ENCODE peak calls at places on chromosomes 5 and 9, in eight cellular contexts. D is Calu3; Q is GM06990; N is AG04450; Z is spleen; B is fibroblast of mammary gland; S is CD4-positive, alpha-beta T cell; G is right lobe of liver. I is an unnamed sample.

GRCh38 chr5:157175071-157175612 is 5.5 kb upstream of the ITK start:
- DNase-seq in G (no peak), Z (no peak), N (no peak), D (no peak), S (no peak), Q (no peak), B (no peak), I (no peak)

GRCh38 chr5:154757647-154758406 is 2.6 kb downstream of the LARP1 start:
- DNase-seq in D (peak), S (no peak), B (peak), Q (no peak), Z (no peak), G (no peak), N (no peak), I (no peak)

GRCh38 chr5:123545506-123545905 is 33.5 kb downstream of the CSNK1G3 start:
- DNase-seq in Q (no peak), N (no peak), D (peak), Z (no peak), G (no peak), S (no peak), B (peak), I (no peak)

GRCh38 chr9:123414921-123415592 is 59.1 kb downstream of the CRB2 start:
- DNase-seq in B (peak), D (no peak), Q (no peak), S (no peak), G (peak), N (no peak), Z (peak), I (no peak)

GRCh38 chr5:180197016-180197702 is 11.9 kb downstream of the RASGEF1C start:
- DNase-seq in S (no peak), D (no peak), Q (no peak), G (no peak), Z (peak), B (no peak), N (no peak), I (no peak)

GRCh38 chr9:129803679-129804065 is 688 bp downstream of the TOR1B start:
- DNase-seq in D (no peak), S (no peak), Z (no peak), Q (no peak), G (no peak), B (no peak), N (no peak), I (no peak)

GRCh38 chr5:78624011-78624541 is 24.5 kb downstream of the LHFPL2 start:
- DNase-seq in B (no peak), S (no peak), D (no peak), N (no peak), Q (no peak), G (no peak), Z (no peak), I (no peak)

GRCh38 chr5:59246470-59247250 is 646.9 kb downstream of the PDE4D start:
- DNase-seq in G (no peak), B (peak), S (no peak), D (no peak), N (peak), Q (no peak), Z (no peak), I (no peak)

GRCh38 chr5:180830253-180831138 is 27.9 kb upstream of the MGAT1 start:
- DNase-seq in N (no peak), Q (no peak), B (peak), D (no peak), S (peak), G (peak), Z (peak), I (no peak)

GRCh38 chr9:104608336-104608735 is 2.9 kb upstream of the OR13C2 start:
- DNase-seq in Q (no peak), N (no peak), B (peak), S (no peak), D (no peak), G (no peak), Z (no peak), I (no peak)
- TF ChIP-seq CTCF in Q (peak), N (no peak), B (peak), S (no peak), D (no peak), G (peak), Z (no peak), I (peak)

GRCh38 chr5:32712463-32713395 is 1.6 kb downstream of the NPR3 start:
- DNase-seq in D (no peak), N (no peak), G (no peak), Q (peak), B (peak), S (no peak), Z (no peak), I (peak)
- TF ChIP-seq CTCF in D (no peak), N (peak), G (no peak), Q (no peak), B (peak), S (no peak), Z (no peak), I (no peak)

DNA sequence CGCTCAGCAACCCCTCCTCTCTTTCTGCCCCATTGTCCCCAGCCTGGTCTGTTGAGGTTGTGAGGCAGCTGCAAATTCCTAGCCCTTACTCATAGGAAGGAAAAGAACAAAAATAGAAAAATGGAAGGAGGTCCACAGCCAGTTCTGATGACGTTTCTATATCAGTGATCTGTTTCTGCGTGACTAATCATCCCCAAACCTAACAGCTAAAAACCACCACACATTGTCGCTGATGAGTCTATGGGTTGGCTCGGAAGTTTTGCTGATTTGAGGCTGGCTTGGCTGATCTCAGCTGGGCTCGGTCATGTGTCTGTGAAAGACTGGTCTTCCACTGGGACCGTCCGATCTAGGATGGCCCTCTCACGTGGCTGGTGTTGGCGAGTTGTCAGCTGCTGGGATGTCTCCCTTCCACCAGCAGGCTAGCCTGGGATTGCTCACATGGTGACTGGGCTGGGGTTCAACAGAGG is 200.6 kb upstream of the ZNF618 start:
- DNase-seq in G (peak), N (peak), B (peak), Z (no peak), S (no peak), Q (no peak), D (no peak), I (no peak)
- TF ChIP-seq CTCF in G (no peak), N (no peak), B (no peak), Z (no peak), S (no peak), Q (no peak), D (no peak), I (no peak)

DNA sequence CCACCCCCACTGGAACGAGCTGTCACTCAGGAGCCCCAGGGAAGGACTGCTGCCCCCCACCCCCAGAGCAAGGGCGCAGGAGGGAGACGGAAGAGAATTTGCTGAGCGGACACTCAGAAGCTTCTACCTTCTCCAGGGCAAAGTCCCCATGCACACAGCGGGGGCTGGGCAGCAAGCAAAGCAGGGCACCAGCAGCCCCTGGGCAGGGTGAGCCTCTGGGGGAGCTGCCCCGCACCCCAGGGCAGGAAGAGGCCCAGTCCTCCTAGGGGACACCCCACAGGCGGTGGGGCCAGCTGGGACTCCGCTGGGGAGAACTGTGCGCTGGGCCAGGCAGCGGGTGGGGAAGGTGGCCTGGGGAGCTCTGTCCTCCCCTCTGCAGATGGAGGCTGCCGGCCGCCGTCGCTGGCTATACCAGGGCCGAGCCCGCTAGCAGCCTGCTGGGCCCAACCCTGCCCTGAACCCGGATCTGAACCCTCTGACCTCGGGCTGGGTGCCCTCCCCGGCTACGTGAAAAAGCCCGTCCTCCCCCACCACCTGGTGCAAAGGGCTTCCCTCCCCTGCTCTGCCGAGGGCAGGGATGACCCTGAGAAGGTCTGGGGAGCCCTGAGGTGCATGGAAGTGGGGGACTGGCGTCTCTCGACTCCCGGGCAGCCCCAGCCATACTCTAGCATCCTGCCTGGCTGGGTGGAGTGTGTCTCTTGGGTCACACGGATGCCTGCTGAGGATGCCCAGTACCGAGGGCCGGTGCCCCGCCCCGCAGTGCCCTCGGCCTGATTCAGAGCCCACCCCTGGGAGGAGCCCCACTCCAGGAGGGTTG is 590 bp upstream of the SLC34A3 start:
- DNase-seq in B (no peak), S (no peak), N (no peak), D (no peak), Z (no peak), Q (no peak), G (no peak), I (no peak)
- TF ChIP-seq CTCF in B (no peak), S (no peak), N (no peak), D (no peak), Z (no peak), Q (no peak), G (no peak), I (no peak)

DNA sequence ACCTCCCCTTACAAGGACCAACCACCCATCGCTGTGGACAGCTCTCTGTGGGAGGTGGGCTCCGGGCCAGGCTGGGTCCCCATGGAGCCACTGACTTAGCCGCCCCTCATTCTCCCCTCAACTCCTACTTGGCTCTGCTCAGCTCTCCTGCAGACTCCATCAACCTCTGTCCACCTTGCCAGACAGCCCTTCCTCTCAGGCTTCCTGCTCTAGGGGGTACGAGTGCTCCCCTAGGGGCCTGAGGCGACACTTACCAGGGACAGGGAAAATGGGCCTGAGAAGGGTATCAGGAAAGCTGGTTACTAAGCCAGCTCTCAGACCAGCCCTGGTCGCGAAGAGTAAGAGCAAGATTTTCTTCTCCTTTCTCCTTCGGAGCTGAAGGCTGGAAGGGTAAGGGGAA is 43.9 kb downstream of the SHB start:
- DNase-seq in Z (no peak), B (no peak), G (no peak), Q (no peak), S (no peak), D (no peak), N (no peak), I (no peak)
- TF ChIP-seq CTCF in Z (no peak), B (no peak), G (no peak), Q (no peak), S (no peak), D (no peak), N (peak), I (no peak)

GRCh38 chr9:1044643-1045042 is 5.5 kb upstream of the DMRT2 start:
- DNase-seq in N (no peak), D (no peak), Q (no peak), Z (no peak), B (peak), G (no peak), S (no peak), I (no peak)
- TF ChIP-seq CTCF in N (no peak), D (no peak), Q (no peak), Z (no peak), B (no peak), G (no peak), S (no peak), I (no peak)

DNA sequence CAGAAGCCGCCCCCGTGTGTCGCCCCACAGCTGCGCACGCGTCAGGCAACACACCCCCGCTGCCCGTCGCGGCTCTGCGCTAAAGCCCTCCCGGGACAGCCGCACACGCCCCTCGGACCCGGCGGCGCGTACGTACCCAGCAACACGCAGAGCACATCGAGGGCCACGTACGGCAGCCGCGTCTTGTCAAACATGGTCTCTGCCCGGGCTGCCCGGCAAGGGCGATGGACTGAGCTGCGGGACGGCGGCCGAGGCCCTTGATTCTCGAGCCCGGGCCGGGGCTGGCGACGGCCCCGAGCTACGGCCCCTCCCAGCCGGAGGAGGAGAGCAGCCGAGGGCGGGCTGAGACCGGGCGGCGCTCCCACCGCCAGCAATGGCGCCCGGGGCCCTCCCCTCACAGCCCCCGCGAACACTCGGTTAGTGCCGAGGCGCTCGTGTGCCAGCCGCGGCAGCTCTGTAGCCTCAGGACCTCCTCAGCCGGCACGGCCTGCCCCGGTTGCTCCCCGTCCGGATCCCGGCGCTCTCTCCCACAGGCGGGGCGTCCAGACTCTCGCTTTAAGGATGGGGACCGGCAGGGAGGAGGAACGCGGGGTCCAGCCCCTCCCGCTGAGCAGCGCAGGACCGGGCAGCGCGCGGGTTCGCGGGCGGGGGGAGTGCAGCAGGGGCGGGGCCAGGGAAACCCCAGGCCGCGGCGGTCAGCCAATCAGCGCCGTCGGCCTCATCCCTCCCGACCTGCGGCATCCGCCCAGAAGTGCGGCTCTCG is at the start of gene PLPP1:
- DNase-seq in S (peak), B (peak), D (peak), Z (peak), G (peak), N (peak), Q (peak), I (peak)
- TF ChIP-seq CTCF in S (no peak), B (no peak), D (no peak), Z (no peak), G (no peak), N (no peak), Q (no peak), I (no peak)